ENCODE peak calls at places on chromosomes 16 and 17, in five cellular contexts. One of them, this sample, is unnamed.

GRCh38 chr16:88453621-88454314 is 688 bp downstream of the ZFPM1 start:
- DNase-seq in HS-27A: no peak
- DNase-seq in A172: no peak
- DNase-seq in brain microvascular endothelial cell: no peak
- DNase-seq in NCI-H1105: no peak
- DNase-seq in this sample: no peak

GRCh38 chr16:4293822-4294457 is 21.1 kb upstream of the TFAP4 start:
- DNase-seq in HS-27A: no peak
- DNase-seq in A172: peak
- DNase-seq in brain microvascular endothelial cell: peak
- DNase-seq in NCI-H1105: peak
- DNase-seq in this sample: peak

GRCh38 chr16:72809446-72809845 is 238.5 kb downstream of the ZFHX3 start:
- DNase-seq in HS-27A: no peak
- DNase-seq in A172: no peak
- DNase-seq in brain microvascular endothelial cell: no peak
- DNase-seq in NCI-H1105: no peak
- DNase-seq in this sample: peak

GRCh38 chr16:78507576-78507975 is 408.1 kb downstream of the WWOX start:
- DNase-seq in HS-27A: no peak
- DNase-seq in A172: no peak
- DNase-seq in brain microvascular endothelial cell: no peak
- DNase-seq in NCI-H1105: no peak
- DNase-seq in this sample: no peak

GRCh38 chr16:48687421-48688038 is 77.5 kb upstream of the N4BP1 start:
- DNase-seq in HS-27A: peak
- DNase-seq in A172: peak
- DNase-seq in brain microvascular endothelial cell: peak
- DNase-seq in NCI-H1105: peak
- DNase-seq in this sample: peak

GRCh38 chr17:36885161-36885735 is 52.0 kb upstream of the LHX1 start:
- DNase-seq in HS-27A: no peak
- DNase-seq in A172: no peak
- DNase-seq in brain microvascular endothelial cell: no peak
- DNase-seq in NCI-H1105: no peak
- DNase-seq in this sample: no peak

GRCh38 chr17:42431758-42432161 is 8.7 kb upstream of the CAVIN1 start:
- DNase-seq in HS-27A: no peak
- DNase-seq in A172: no peak
- DNase-seq in brain microvascular endothelial cell: no peak
- DNase-seq in NCI-H1105: no peak
- DNase-seq in this sample: no peak

GRCh38 chr17:35416659-35417058 is 15.6 kb downstream of the SLFN12 start:
- DNase-seq in HS-27A: no peak
- DNase-seq in A172: no peak
- DNase-seq in brain microvascular endothelial cell: no peak
- DNase-seq in NCI-H1105: no peak
- DNase-seq in this sample: no peak

GRCh38 chr17:64131606-64132270 is 1.8 kb upstream of the ERN1 start:
- DNase-seq in HS-27A: no peak
- DNase-seq in A172: no peak
- DNase-seq in brain microvascular endothelial cell: no peak
- DNase-seq in NCI-H1105: no peak
- DNase-seq in this sample: no peak

GRCh38 chr17:9729034-9729650 is 62.2 kb downstream of the DHRS7C start:
- DNase-seq in HS-27A: no peak
- DNase-seq in A172: peak
- DNase-seq in brain microvascular endothelial cell: no peak
- DNase-seq in NCI-H1105: peak
- DNase-seq in this sample: peak

GRCh38 chr17:76869878-76870714 is 1.9 kb downstream of the MGAT5B start:
- DNase-seq in HS-27A: no peak
- DNase-seq in A172: no peak
- DNase-seq in brain microvascular endothelial cell: no peak
- DNase-seq in NCI-H1105: no peak
- DNase-seq in this sample: no peak

GRCh38 chr16:84700518-84701277 is 898 bp downstream of the USP10 start:
- DNase-seq in HS-27A: no peak
- DNase-seq in A172: no peak
- DNase-seq in brain microvascular endothelial cell: peak
- DNase-seq in NCI-H1105: no peak
- DNase-seq in this sample: peak

GRCh38 chr17:77330602-77331081 is 189.9 kb downstream of the SEC14L1 start:
- DNase-seq in HS-27A: no peak
- DNase-seq in A172: no peak
- DNase-seq in brain microvascular endothelial cell: no peak
- DNase-seq in NCI-H1105: no peak
- DNase-seq in this sample: no peak

GRCh38 chr16:24070851-24071250 is 185.3 kb upstream of the CACNG3 start:
- DNase-seq in HS-27A: no peak
- DNase-seq in A172: peak
- DNase-seq in brain microvascular endothelial cell: peak
- DNase-seq in NCI-H1105: peak
- DNase-seq in this sample: peak

GRCh38 chr17:33914120-33914519 is 341.0 kb upstream of the CCL2 start:
- DNase-seq in HS-27A: no peak
- DNase-seq in A172: no peak
- DNase-seq in brain microvascular endothelial cell: no peak
- DNase-seq in NCI-H1105: no peak
- DNase-seq in this sample: no peak

GRCh38 chr16:6335072-6335471 is 997.6 kb upstream of the RBFOX1 start:
- DNase-seq in HS-27A: no peak
- DNase-seq in A172: peak
- DNase-seq in brain microvascular endothelial cell: peak
- DNase-seq in NCI-H1105: no peak
- DNase-seq in this sample: peak

GRCh38 chr17:12866244-12866643 is 76.9 kb downstream of the ARHGAP44 start:
- DNase-seq in HS-27A: no peak
- DNase-seq in A172: no peak
- DNase-seq in brain microvascular endothelial cell: no peak
- DNase-seq in NCI-H1105: no peak
- DNase-seq in this sample: no peak

GRCh38 chr16:78903237-78903636 is 697.3 kb downstream of the MAF start:
- DNase-seq in HS-27A: no peak
- DNase-seq in A172: no peak
- DNase-seq in brain microvascular endothelial cell: no peak
- DNase-seq in NCI-H1105: no peak
- DNase-seq in this sample: peak

GRCh38 chr17:80481284-80482057 is 5.1 kb upstream of the NPTX1 start:
- DNase-seq in HS-27A: no peak
- DNase-seq in A172: no peak
- DNase-seq in brain microvascular endothelial cell: no peak
- DNase-seq in NCI-H1105: no peak
- DNase-seq in this sample: no peak

GRCh38 chr16:4140652-4141051 is 24.4 kb upstream of the ADCY9 start:
- DNase-seq in HS-27A: no peak
- DNase-seq in A172: peak
- DNase-seq in brain microvascular endothelial cell: peak
- DNase-seq in NCI-H1105: no peak
- DNase-seq in this sample: peak

GRCh38 chr17:73278465-73279453 is 17.1 kb upstream of the CPSF4L start:
- DNase-seq in HS-27A: no peak
- DNase-seq in A172: no peak
- DNase-seq in brain microvascular endothelial cell: no peak
- DNase-seq in NCI-H1105: peak
- DNase-seq in this sample: no peak

GRCh38 chr17:17487998-17488397 is 8.2 kb downstream of the RASD1 start:
- DNase-seq in HS-27A: no peak
- DNase-seq in A172: no peak
- DNase-seq in brain microvascular endothelial cell: no peak
- DNase-seq in NCI-H1105: no peak
- DNase-seq in this sample: no peak

GRCh38 chr16:89727406-89728120 is 6.2 kb downstream of the ZNF276 start:
- DNase-seq in HS-27A: no peak
- DNase-seq in A172: peak
- DNase-seq in brain microvascular endothelial cell: no peak
- DNase-seq in NCI-H1105: no peak
- DNase-seq in this sample: no peak

This sample was measured in Caki2.